ENCODE peak calls at places on chromosomes 3 and 15, in four cellular contexts. One of them, this sample, is unnamed. For H3K9me2, the result is how much of the 10 kb centered on the place peaks cover.

GRCh38 chr3:58271901-58272501 is 34.0 kb upstream of the RPP14 start:
- DNase-seq in MM.1S: no peak
- DNase-seq in hepatocyte: no peak
- DNase-seq in PC-3: peak
- DNase-seq in this sample: peak

GRCh38 chr15:60744826-60745225 is 265.9 kb upstream of the ICE2 start:
- DNase-seq in MM.1S: no peak
- DNase-seq in hepatocyte: no peak
- DNase-seq in PC-3: no peak
- DNase-seq in this sample: peak

GRCh38 chr3:137692803-137693431 is 71.2 kb upstream of the SOX14 start:
- DNase-seq in MM.1S: peak
- DNase-seq in hepatocyte: peak
- DNase-seq in PC-3: peak
- DNase-seq in this sample: peak

GRCh38 chr15:101124731-101125558 is 126.9 kb downstream of the CHSY1 start:
- DNase-seq in MM.1S: no peak
- DNase-seq in hepatocyte: no peak
- DNase-seq in PC-3: peak
- DNase-seq in this sample: peak

GRCh38 chr3:24400450-24400849 is 94.2 kb downstream of the THRB start:
- DNase-seq in MM.1S: no peak
- DNase-seq in hepatocyte: no peak
- DNase-seq in PC-3: no peak
- DNase-seq in this sample: no peak

GRCh38 chr3:167302710-167303109 is 77.4 kb downstream of the ZBBX start:
- DNase-seq in MM.1S: no peak
- DNase-seq in hepatocyte: no peak
- DNase-seq in PC-3: no peak
- DNase-seq in this sample: no peak

GRCh38 chr15:92715753-92716152 is 60.2 kb upstream of the FAM174B start:
- DNase-seq in MM.1S: no peak
- DNase-seq in hepatocyte: peak
- DNase-seq in PC-3: peak
- DNase-seq in this sample: no peak

GRCh38 chr15:79653533-79653932 is 221.4 kb downstream of the MINAR1 start:
- DNase-seq in MM.1S: no peak
- DNase-seq in hepatocyte: no peak
- DNase-seq in PC-3: no peak
- DNase-seq in this sample: no peak

GRCh38 chr3:12483872-12484197 is 445 bp upstream of the TSEN2 start:
- DNase-seq in MM.1S: no peak
- DNase-seq in hepatocyte: peak
- DNase-seq in PC-3: no peak
- DNase-seq in this sample: no peak

GRCh38 chr15:33242165-33242564 is 47.7 kb upstream of the FMN1 start:
- DNase-seq in MM.1S: no peak
- DNase-seq in hepatocyte: peak
- DNase-seq in PC-3: peak
- DNase-seq in this sample: peak

GRCh38 chr15:83571820-83572707 is 81.9 kb upstream of the ADAMTSL3 start:
- DNase-seq in MM.1S: peak
- DNase-seq in hepatocyte: peak
- DNase-seq in PC-3: peak
- DNase-seq in this sample: peak

GRCh38 chr15:55627730-55628368 is 39.7 kb upstream of the PYGO1 start:
- DNase-seq in MM.1S: no peak
- DNase-seq in hepatocyte: peak
- DNase-seq in PC-3: peak
- DNase-seq in this sample: peak

GRCh38 chr3:13578246-13578645 is 29.3 kb downstream of the FBLN2 start:
- DNase-seq in MM.1S: no peak
- DNase-seq in hepatocyte: no peak
- DNase-seq in PC-3: no peak
- DNase-seq in this sample: peak

GRCh38 chr3:45241206-45241605 is 15.1 kb upstream of the TMEM158 start:
- DNase-seq in MM.1S: no peak
- DNase-seq in hepatocyte: no peak
- DNase-seq in PC-3: no peak
- DNase-seq in this sample: no peak

GRCh38 chr3:54426431-54426830 is 304.1 kb downstream of the CACNA2D3 start:
- DNase-seq in MM.1S: no peak
- DNase-seq in hepatocyte: no peak
- DNase-seq in PC-3: no peak
- DNase-seq in this sample: no peak

GRCh38 chr3:188437921-188438320 is 284.0 kb downstream of the LPP start:
- DNase-seq in MM.1S: no peak
- DNase-seq in hepatocyte: no peak
- DNase-seq in PC-3: peak
- DNase-seq in this sample: peak

GRCh38 chr3:3707858-3708768 is 91.1 kb upstream of the LRRN1 start:
- DNase-seq in MM.1S: no peak
- DNase-seq in hepatocyte: peak
- DNase-seq in PC-3: no peak
- DNase-seq in this sample: no peak

GRCh38 chr3:3296858-3297430 is 117.5 kb upstream of the CRBN start:
- DNase-seq in MM.1S: no peak
- DNase-seq in hepatocyte: no peak
- DNase-seq in PC-3: no peak
- DNase-seq in this sample: no peak

GRCh38 chr3:50816896-50817295 is 142.2 kb downstream of the DOCK3 start:
- DNase-seq in MM.1S: no peak
- DNase-seq in hepatocyte: no peak
- DNase-seq in PC-3: peak
- DNase-seq in this sample: peak

GRCh38 chr15:39874890-39875549 is 45.0 kb downstream of the GPR176 start:
- DNase-seq in MM.1S: peak
- DNase-seq in hepatocyte: peak
- DNase-seq in PC-3: peak
- DNase-seq in this sample: peak

GRCh38 chr3:58524326-58524888 is 12.6 kb downstream of the ACOX2 start:
- DNase-seq in MM.1S: no peak
- DNase-seq in hepatocyte: no peak
- DNase-seq in PC-3: no peak
- DNase-seq in this sample: no peak

GRCh38 chr3:123377173-123377740 is 71.6 kb downstream of the ADCY5 start:
- DNase-seq in MM.1S: no peak
- DNase-seq in hepatocyte: no peak
- DNase-seq in PC-3: no peak
- DNase-seq in this sample: no peak

GRCh38 chr3:99108508-99108907 is 207.0 kb upstream of the DCBLD2 start:
- DNase-seq in MM.1S: no peak
- DNase-seq in hepatocyte: no peak
- DNase-seq in PC-3: peak
- DNase-seq in this sample: peak

GRCh38 chr15:36428102-36428845 is 151.2 kb upstream of the CDIN1 start:
- DNase-seq in MM.1S: no peak
- DNase-seq in hepatocyte: peak
- DNase-seq in PC-3: peak
- DNase-seq in this sample: peak

GRCh38 chr3:30075514-30075913 is 530.9 kb upstream of the TGFBR2 start:
- DNase-seq in MM.1S: no peak
- DNase-seq in hepatocyte: no peak
- DNase-seq in PC-3: peak
- DNase-seq in this sample: no peak

GRCh38 chr3:114057011-114057347 is 442 bp downstream of the QTRT2 start:
- DNase-seq in MM.1S: no peak
- DNase-seq in hepatocyte: no peak
- DNase-seq in PC-3: no peak
- DNase-seq in this sample: no peak

DNA sequence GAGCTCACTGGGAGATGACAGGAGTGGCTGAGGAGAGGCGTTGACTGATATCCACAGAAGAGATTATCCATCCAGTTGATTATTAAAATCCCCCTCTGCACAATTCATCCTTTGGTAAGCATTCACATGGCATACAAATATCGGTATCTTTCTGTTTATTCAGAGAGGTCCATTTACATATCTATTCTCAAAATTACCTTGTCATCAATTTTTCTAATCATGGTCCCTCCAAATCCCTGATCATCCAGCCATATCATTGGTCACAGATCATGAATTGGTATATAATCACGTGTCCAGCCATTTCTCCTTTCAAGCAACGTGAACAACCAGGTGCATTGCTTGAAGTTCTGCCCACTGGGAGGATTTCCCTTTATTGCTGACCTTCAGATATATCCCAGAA is 1321.0 kb downstream of the ROBO2 start:
- DNase-seq in MM.1S: no peak
- DNase-seq in hepatocyte: no peak
- DNase-seq in PC-3: no peak
- DNase-seq in this sample: no peak
- H3K9me2 ChIP-seq in MM.1S: under half
- H3K9me2 ChIP-seq in hepatocyte: under half
- H3K9me2 ChIP-seq in PC-3: under half
- H3K9me2 ChIP-seq in this sample: under half

DNA sequence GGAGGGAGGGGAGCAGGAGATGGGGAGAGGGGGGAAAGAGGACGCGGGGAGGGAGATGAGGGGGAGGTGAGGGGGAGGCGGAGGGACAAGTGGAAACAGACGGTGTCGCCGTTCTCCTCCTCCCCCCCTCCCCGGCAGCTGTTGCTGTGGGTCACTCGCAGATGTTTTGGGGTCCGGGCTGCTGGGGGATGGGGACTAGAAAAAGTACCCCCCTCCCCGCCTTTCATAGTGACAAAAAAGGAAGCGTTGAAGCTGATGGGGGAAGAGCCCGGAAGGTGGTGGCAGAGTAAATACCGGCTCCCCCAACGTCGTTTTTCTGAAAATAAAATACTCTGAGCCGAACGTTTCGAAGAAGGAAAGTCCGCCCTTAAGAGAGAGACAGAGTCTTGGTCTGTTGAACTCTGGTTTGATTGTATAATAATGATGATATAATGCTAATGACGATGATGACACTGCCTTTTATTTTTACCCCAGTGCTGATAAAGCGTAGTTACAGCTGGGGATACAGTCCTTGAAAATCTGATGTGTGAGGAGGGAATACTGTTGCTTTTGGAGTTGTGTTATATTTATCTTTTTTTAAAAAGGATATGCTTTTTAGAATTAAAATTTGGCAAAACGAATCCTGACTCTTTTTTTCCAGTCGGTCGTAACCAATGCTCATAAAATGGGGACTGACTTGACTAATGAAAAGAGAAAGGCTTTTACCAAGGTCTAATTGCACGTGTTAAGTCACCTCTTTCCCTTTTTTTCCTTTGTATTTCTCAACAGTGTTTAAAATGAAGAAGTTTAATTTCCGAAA is 997 bp downstream of the STXBP5L start:
- DNase-seq in MM.1S: peak
- DNase-seq in hepatocyte: no peak
- DNase-seq in PC-3: no peak
- DNase-seq in this sample: peak
- TF ChIP-seq EZH2 in MM.1S: no peak
- TF ChIP-seq EZH2 in hepatocyte: no peak
- TF ChIP-seq EZH2 in PC-3: no peak
- TF ChIP-seq EZH2 in this sample: peak

GRCh38 chr15:99250494-99251435 is 516 bp upstream of the LRRC28 start:
- DNase-seq in MM.1S: peak
- DNase-seq in hepatocyte: peak
- DNase-seq in PC-3: peak
- DNase-seq in this sample: peak
- TF ChIP-seq EZH2phosphoT487 in MM.1S: no peak
- TF ChIP-seq EZH2phosphoT487 in hepatocyte: no peak
- TF ChIP-seq EZH2phosphoT487 in PC-3: no peak
- TF ChIP-seq EZH2phosphoT487 in this sample: no peak

DNA sequence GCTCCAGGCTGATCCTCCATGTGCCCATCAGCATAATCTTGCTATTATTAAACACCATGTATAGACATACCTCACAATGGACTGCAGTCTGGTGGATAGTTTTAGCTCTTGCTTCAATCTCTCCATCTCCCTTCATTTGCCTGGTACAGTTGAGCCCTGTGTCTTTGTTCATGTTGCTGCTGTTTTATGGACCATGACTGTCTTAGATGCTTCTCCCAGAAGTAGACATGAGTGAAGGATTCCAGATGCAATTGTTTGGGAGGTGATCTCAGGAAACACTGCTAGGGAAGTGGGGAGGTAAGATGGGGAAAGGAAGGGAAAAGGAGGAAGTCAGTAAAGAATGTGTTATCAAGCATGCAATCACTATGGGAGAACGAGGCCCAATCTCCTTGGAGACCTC is 36.3 kb upstream of the CTNNB1 start:
- DNase-seq in MM.1S: no peak
- DNase-seq in hepatocyte: no peak
- DNase-seq in PC-3: no peak
- DNase-seq in this sample: no peak
- H3K9me2 ChIP-seq in MM.1S: under half
- H3K9me2 ChIP-seq in hepatocyte: under half
- H3K9me2 ChIP-seq in PC-3: under half
- H3K9me2 ChIP-seq in this sample: under half

GRCh38 chr3:128497305-128498126 is 4.5 kb upstream of the GATA2 start:
- DNase-seq in MM.1S: peak
- DNase-seq in hepatocyte: peak
- DNase-seq in PC-3: peak
- DNase-seq in this sample: peak
- TF ChIP-seq EZH2 in MM.1S: no peak
- TF ChIP-seq EZH2 in hepatocyte: no peak
- TF ChIP-seq EZH2 in PC-3: no peak
- TF ChIP-seq EZH2 in this sample: no peak

GRCh38 chr3:25592510-25592968 is 72.2 kb downstream of the TOP2B start:
- DNase-seq in MM.1S: no peak
- DNase-seq in hepatocyte: peak
- DNase-seq in PC-3: peak
- DNase-seq in this sample: peak
- TF ChIP-seq EZH2phosphoT487 in MM.1S: no peak
- TF ChIP-seq EZH2phosphoT487 in hepatocyte: no peak
- TF ChIP-seq EZH2phosphoT487 in PC-3: no peak
- TF ChIP-seq EZH2phosphoT487 in this sample: no peak

DNA sequence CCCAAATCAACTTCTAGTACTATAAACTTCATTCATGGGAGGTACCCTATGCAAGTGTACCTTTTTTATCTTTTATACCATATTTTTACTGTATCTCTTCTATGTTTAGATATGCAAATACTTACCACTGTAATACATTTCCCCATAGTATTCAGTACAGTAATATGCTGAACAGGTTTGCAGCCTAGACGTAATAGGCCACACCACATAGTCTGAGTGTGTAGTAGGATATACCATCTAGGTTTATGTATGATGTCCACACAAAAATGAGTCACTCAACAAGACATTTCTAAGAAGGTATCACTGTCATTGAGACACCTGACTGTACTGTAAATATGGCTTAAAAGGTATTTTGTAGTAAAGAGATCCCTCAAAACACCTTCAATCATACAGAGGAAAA is 124.7 kb downstream of the PLOD2 start:
- DNase-seq in MM.1S: no peak
- DNase-seq in hepatocyte: no peak
- DNase-seq in PC-3: no peak
- DNase-seq in this sample: no peak
- H3K9me2 ChIP-seq in MM.1S: under half
- H3K9me2 ChIP-seq in hepatocyte: under half
- H3K9me2 ChIP-seq in PC-3: under half
- H3K9me2 ChIP-seq in this sample: under half

This sample was measured in GM23248.